ENCODE peak calls at places on chromosomes 12 and 14, in seven cellular contexts. T is Panc1, I is HCT116, E is HepG2, Y is H1, F is K562, R is GM12878. N is an unnamed sample.

GRCh38 chr12:45546545-45546944 is 183.0 kb upstream of the ARID2 start:
- DNase-seq in T (no peak), I (no peak), E (no peak), Y (no peak), F (no peak), R (no peak), N (no peak)

GRCh38 chr12:128970941-128971340 is 117.7 kb downstream of the GLT1D1 start:
- DNase-seq in T (no peak), I (no peak), E (no peak), Y (no peak), F (no peak), R (no peak), N (no peak)

GRCh38 chr14:74314576-74314975 is 11.8 kb upstream of the ABCD4 start:
- DNase-seq in T (no peak), I (no peak), E (no peak), Y (no peak), F (no peak), R (no peak), N (no peak)

GRCh38 chr12:57235012-57235727 is 5.7 kb downstream of the SHMT2 start:
- DNase-seq in T (no peak), I (no peak), E (peak), Y (no peak), F (peak), R (no peak), N (peak)

GRCh38 chr12:76020281-76020680 is 11.3 kb downstream of the PHLDA1 start:
- DNase-seq in T (no peak), I (peak), E (no peak), Y (no peak), F (no peak), R (peak), N (no peak)

GRCh38 chr14:54839681-54840080 is 62.9 kb downstream of the GCH1 start:
- DNase-seq in T (no peak), I (no peak), E (peak), Y (no peak), F (no peak), R (no peak), N (no peak)

GRCh38 chr14:67311868-67312267 is 47.7 kb downstream of the ATP6V1D start:
- DNase-seq in T (no peak), I (no peak), E (peak), Y (no peak), F (no peak), R (no peak), N (no peak)

GRCh38 chr14:103402700-103403099 is 17.5 kb downstream of the MARK3 start:
- DNase-seq in T (no peak), I (no peak), E (no peak), Y (no peak), F (no peak), R (no peak), N (no peak)

GRCh38 chr12:1885082-1885596 is 33.3 kb downstream of the CACNA2D4 start:
- DNase-seq in T (no peak), I (no peak), E (no peak), Y (no peak), F (no peak), R (no peak), N (no peak)

GRCh38 chr12:106711316-106711715 is 63.2 kb upstream of the RIC8B start:
- DNase-seq in T (no peak), I (no peak), E (no peak), Y (no peak), F (no peak), R (no peak), N (no peak)

GRCh38 chr14:59321184-59321952 is 132.9 kb downstream of the DAAM1 start:
- DNase-seq in T (no peak), I (no peak), E (no peak), Y (no peak), F (no peak), R (no peak), N (no peak)

GRCh38 chr12:63150255-63151060 is 543 bp downstream of the AVPR1A start:
- DNase-seq in T (no peak), I (no peak), E (no peak), Y (peak), F (no peak), R (no peak), N (peak)

GRCh38 chr14:69848903-69849391 is 30.3 kb upstream of the SMOC1 start:
- DNase-seq in T (no peak), I (no peak), E (peak), Y (no peak), F (no peak), R (no peak), N (no peak)

GRCh38 chr12:18158774-18159557 is 69.0 kb upstream of the RERGL start:
- DNase-seq in T (no peak), I (no peak), E (peak), Y (no peak), F (peak), R (no peak), N (peak)

GRCh38 chr12:52081263-52081733 is 1.8 kb downstream of the SMIM41 start:
- DNase-seq in T (no peak), I (no peak), E (no peak), Y (no peak), F (no peak), R (no peak), N (peak)

GRCh38 chr12:122106891-122107660 is 28.5 kb downstream of the MLXIP start:
- DNase-seq in T (no peak), I (no peak), E (no peak), Y (no peak), F (no peak), R (no peak), N (no peak)

GRCh38 chr12:31647106-31647505 is 12.4 kb upstream of the ETFBKMT start:
- DNase-seq in T (no peak), I (no peak), E (no peak), Y (no peak), F (no peak), R (no peak), N (peak)

GRCh38 chr14:76205708-76206107 is 54.0 kb downstream of the GPATCH2L start:
- DNase-seq in T (no peak), I (no peak), E (no peak), Y (no peak), F (no peak), R (peak), N (no peak)

GRCh38 chr12:113310489-113310888 is 24.4 kb downstream of the SLC8B1 start:
- DNase-seq in T (no peak), I (no peak), E (peak), Y (no peak), F (no peak), R (no peak), N (no peak)

GRCh38 chr12:26402648-26403047 is 207.3 kb downstream of the SSPN start:
- DNase-seq in T (peak), I (peak), E (peak), Y (peak), F (no peak), R (no peak), N (no peak)

GRCh38 chr12:18951219-18951618 is 178.3 kb upstream of the PLEKHA5 start:
- DNase-seq in T (no peak), I (no peak), E (no peak), Y (no peak), F (no peak), R (no peak), N (no peak)

GRCh38 chr12:104498211-104498801 is 41.6 kb downstream of the CHST11 start:
- DNase-seq in T (no peak), I (peak), E (no peak), Y (no peak), F (no peak), R (no peak), N (no peak)

GRCh38 chr12:121084229-121084628 is 45.2 kb upstream of the OASL start:
- DNase-seq in T (no peak), I (no peak), E (no peak), Y (no peak), F (no peak), R (no peak), N (no peak)

GRCh38 chr12:1435456-1435855 is 158.9 kb downstream of the FBXL14 start:
- DNase-seq in T (no peak), I (no peak), E (peak), Y (no peak), F (no peak), R (no peak), N (no peak)

GRCh38 chr12:122031342-122032216 is 9.9 kb downstream of the BCL7A start:
- DNase-seq in T (no peak), I (no peak), E (no peak), Y (peak), F (peak), R (no peak), N (peak)

GRCh38 chr12:46825526-46826414 is at the start of gene SLC38A4:
- DNase-seq in T (no peak), I (no peak), E (peak), Y (no peak), F (no peak), R (no peak), N (peak)

GRCh38 chr14:24178399-24179178 is 6.7 kb downstream of the REC8 start:
- DNase-seq in T (no peak), I (no peak), E (no peak), Y (no peak), F (no peak), R (no peak), N (no peak)

GRCh38 chr14:24182110-24182882 is 6.3 kb downstream of the IPO4 start:
- DNase-seq in T (no peak), I (no peak), E (no peak), Y (no peak), F (no peak), R (no peak), N (no peak)

GRCh38 chr14:24181251-24182077 is 7.2 kb downstream of the IPO4 start:
- DNase-seq in T (no peak), I (no peak), E (no peak), Y (no peak), F (no peak), R (no peak), N (no peak)

GRCh38 chr14:24179294-24179960 is 7.5 kb downstream of the REC8 start:
- DNase-seq in T (no peak), I (no peak), E (no peak), Y (no peak), F (no peak), R (no peak), N (no peak)

GRCh38 chr14:24179961-24180726 is 8.3 kb downstream of the REC8 start:
- DNase-seq in T (no peak), I (no peak), E (no peak), Y (no peak), F (no peak), R (no peak), N (no peak)
- TF ChIP-seq SIN3A in T (no peak), I (no peak), E (no peak), Y (no peak), F (no peak), R (no peak), N (no peak)

DNA sequence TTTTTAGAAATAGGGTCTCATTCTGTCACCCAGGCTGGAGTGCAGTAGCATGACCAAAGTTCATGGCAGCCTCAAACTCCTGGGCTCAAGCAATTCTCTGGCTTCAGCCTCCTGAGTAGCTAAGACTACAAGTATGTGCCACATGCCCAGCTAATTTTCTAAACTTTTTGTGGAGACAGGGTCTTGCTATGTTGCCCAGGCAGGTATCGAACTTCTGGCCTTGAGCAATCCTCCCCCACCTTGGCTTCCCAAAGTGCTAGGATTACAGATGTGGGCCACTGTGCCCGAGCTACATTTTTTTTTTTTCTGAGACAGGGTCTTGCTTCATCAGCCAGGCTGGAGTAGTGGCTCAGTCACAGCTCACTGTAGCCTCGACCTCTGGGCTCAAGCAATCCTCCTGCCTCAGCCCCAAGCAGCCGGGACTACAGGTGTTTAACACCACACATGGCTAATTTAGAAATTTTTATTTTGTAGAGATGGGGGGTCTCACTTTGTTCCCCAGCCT is 7.1 kb downstream of the PPP4R3A start:
- DNase-seq in T (no peak), I (no peak), E (no peak), Y (no peak), F (no peak), R (no peak), N (no peak)
- TF ChIP-seq SIN3A in T (no peak), I (no peak), E (no peak), Y (no peak), F (no peak), R (no peak), N (no peak)

GRCh38 chr12:115222220-115222619 is 538.2 kb upstream of the TBX3 start:
- DNase-seq in T (no peak), I (no peak), E (peak), Y (no peak), F (no peak), R (no peak), N (no peak)

GRCh38 chr12:115225845-115226244 is 541.9 kb upstream of the TBX3 start:
- DNase-seq in T (no peak), I (no peak), E (no peak), Y (no peak), F (no peak), R (no peak), N (no peak)

GRCh38 chr12:115223322-115223721 is 539.3 kb upstream of the TBX3 start:
- DNase-seq in T (peak), I (no peak), E (peak), Y (no peak), F (no peak), R (no peak), N (no peak)

GRCh38 chr12:115227137-115227615 is 543.2 kb upstream of the TBX3 start:
- DNase-seq in T (peak), I (peak), E (peak), Y (no peak), F (no peak), R (no peak), N (no peak)

DNA sequence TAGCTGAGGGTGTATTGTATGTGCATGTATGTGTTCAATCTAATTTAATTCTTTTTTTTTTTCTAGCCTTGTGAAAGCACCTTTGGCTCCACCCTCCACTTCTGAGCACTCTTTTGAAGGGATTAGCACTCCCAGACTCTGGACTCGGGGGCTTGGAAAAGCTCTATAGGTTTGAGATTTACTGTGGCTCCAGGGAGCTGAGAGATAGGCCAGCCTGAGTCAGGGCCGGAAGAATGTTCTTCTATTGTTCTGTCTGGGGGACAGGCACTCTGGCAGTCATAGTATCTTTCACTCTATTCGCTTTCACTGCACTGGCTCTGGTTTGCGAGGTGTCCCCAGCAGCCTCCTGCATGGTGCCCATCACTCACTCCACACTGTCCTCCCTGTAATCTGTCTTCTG is 540.1 kb upstream of the TBX3 start:
- DNase-seq in T (no peak), I (no peak), E (peak), Y (no peak), F (no peak), R (no peak), N (no peak)
- TF ChIP-seq SIN3A in T (no peak), I (no peak), E (no peak), Y (no peak), F (no peak), R (no peak), N (no peak)

DNA sequence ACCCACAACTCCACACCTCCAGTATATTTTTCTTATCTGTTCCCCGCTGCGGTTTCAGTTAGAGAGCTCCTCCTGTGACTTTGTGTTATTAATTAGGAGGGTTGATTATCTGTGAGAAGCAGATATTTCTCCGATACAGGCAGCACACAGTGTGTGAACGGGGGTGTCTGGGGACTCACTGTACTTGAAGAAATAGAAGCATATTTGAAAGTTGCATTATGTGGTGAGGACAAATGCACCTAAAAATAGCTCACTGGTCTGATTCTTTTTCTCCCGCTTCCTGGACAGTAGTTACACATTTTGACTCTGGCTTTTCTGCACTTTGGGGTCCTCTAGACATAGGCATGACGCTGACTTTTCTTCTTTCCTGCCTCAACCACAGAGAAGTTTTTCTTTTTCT is 277.7 kb downstream of the VRK1 start:
- DNase-seq in T (no peak), I (no peak), E (no peak), Y (no peak), F (no peak), R (no peak), N (no peak)
- TF ChIP-seq SIN3A in T (no peak), I (no peak), E (no peak), Y (no peak), F (no peak), R (no peak), N (no peak)

GRCh38 chr12:124386661-124387509 is 92.0 kb downstream of the RFLNA start:
- DNase-seq in T (no peak), I (no peak), E (no peak), Y (no peak), F (no peak), R (no peak), N (no peak)
- TF ChIP-seq SIN3A in T (no peak), I (no peak), E (no peak), Y (no peak), F (no peak), R (no peak), N (no peak)

GRCh38 chr12:70830221-70831061 is 90.1 kb downstream of the PTPRR start:
- DNase-seq in T (no peak), I (no peak), E (no peak), Y (no peak), F (no peak), R (no peak), N (no peak)

GRCh38 chr12:70835948-70836347 is 84.6 kb downstream of the PTPRR start:
- DNase-seq in T (no peak), I (no peak), E (no peak), Y (no peak), F (no peak), R (no peak), N (no peak)

GRCh38 chr12:70828391-70828790 is 92.1 kb downstream of the PTPRR start:
- DNase-seq in T (no peak), I (no peak), E (no peak), Y (no peak), F (no peak), R (no peak), N (no peak)

GRCh38 chr12:70829070-70829469 is 91.5 kb downstream of the PTPRR start:
- DNase-seq in T (no peak), I (no peak), E (no peak), Y (no peak), F (no peak), R (no peak), N (no peak)

DNA sequence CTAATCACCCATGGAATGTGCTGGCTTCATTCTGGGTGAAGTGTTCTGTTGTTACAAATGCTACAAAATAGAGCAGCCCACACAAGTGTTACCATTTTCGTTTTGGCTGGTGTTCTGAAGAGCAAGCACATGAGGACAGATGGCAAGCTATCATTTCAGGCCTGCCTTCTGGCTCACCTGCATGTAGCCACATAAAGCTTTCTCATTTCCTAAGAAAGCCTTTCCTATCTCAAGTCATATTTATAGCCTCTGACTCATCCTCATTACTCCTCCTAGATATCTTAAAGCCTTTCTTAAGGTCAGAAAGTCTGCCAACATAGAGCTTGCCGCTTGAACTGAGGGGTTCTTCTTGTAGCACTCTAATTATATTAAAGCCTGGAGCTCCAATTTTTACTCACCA is 89.0 kb downstream of the PTPRR start:
- DNase-seq in T (no peak), I (peak), E (no peak), Y (no peak), F (no peak), R (no peak), N (no peak)
- TF ChIP-seq SIN3A in T (no peak), I (no peak), E (no peak), Y (no peak), F (no peak), R (no peak), N (no peak)

GRCh38 chr12:111673503-111673902 is 12.3 kb downstream of the BRAP start:
- DNase-seq in T (no peak), I (peak), E (peak), Y (no peak), F (peak), R (no peak), N (peak)
- TF ChIP-seq SIN3A in T (no peak), I (no peak), E (no peak), Y (no peak), F (no peak), R (no peak), N (no peak)

DNA sequence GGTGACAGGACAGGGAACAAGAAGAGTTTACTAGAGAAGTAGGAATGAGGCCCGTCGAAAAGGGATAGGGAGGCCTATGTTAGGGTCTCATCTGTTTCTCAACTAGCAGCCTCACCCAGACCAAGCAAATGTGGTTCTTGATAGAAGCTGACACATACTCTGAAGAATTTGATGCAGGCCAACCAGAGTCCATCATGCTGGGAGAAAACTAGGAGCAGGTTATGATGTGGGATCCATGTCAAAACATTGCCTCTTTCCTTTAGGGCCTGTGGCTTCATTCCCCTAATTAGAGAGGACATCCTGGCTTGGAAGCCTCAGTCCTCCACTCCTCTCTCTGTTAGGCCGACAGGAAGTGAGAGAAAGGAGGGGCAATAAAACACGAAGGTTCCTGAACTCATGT is 122.8 kb downstream of the NTF3 start:
- DNase-seq in T (no peak), I (no peak), E (no peak), Y (no peak), F (no peak), R (no peak), N (no peak)
- TF ChIP-seq SIN3A in T (no peak), I (no peak), E (no peak), Y (no peak), F (no peak), R (no peak), N (no peak)